ENCODE peak calls at places on chromosomes 5 and 9, in nine cellular contexts. K is osteoblast, S is endodermal cell, X is left ventricle myocardium inferior, A is colonic mucosa, Y is body of pancreas, E is transverse colon, M is fibroblast of lung, J is Peyer's patch. O is an unnamed sample.
A peak's percentile ranks its signal among the peaks of the same experiment; 100 is the strongest.

GRCh38 chr9:101977614-101978210 is 239.3 kb upstream of the GRIN3A start:
- DNase-seq in J (no peak), E (no peak), K (no peak), X (no peak), Y (no peak), A (no peak), S (no peak), M (peak; percentile 23), O (no peak)

GRCh38 chr5:96652769-96653455 is 9.3 kb upstream of the CAST start:
- DNase-seq in E (no peak), M (no peak), Y (no peak), X (no peak), S (peak; percentile 83), K (no peak), A (no peak), J (no peak), O (no peak)

GRCh38 chr9:114098021-114098659 is 952 bp downstream of the KIF12 start:
- DNase-seq in A (peak; percentile 71), Y (peak; percentile 80), E (peak; percentile 70), M (no peak), X (no peak), J (no peak), S (peak; percentile 93), K (peak; percentile 75), O (no peak)

GRCh38 chr5:131265318-131265803 is 1.5 kb downstream of the CDC42SE2 start:
- DNase-seq in K (no peak), A (no peak), Y (peak; percentile 47), J (no peak), X (no peak), M (peak; percentile 36), E (no peak), S (no peak), O (no peak)

GRCh38 chr9:78986446-78986845 is 585.3 kb upstream of the TLE4 start:
- DNase-seq in X (no peak), M (no peak), S (no peak), K (no peak), A (no peak), J (no peak), Y (no peak), E (no peak), O (no peak)

GRCh38 chr5:17314907-17315471 is 97.6 kb downstream of the BASP1 start:
- DNase-seq in Y (no peak), E (no peak), J (no peak), S (no peak), K (no peak), A (no peak), X (no peak), M (peak; percentile 61), O (no peak)

GRCh38 chr5:33657181-33657580 is 216.4 kb downstream of the TARS1 start:
- DNase-seq in A (no peak), S (no peak), X (no peak), E (no peak), J (no peak), K (no peak), Y (no peak), M (peak; percentile 51), O (no peak)

GRCh38 chr9:35882265-35882848 is 12.2 kb upstream of the OR13J1 start:
- DNase-seq in J (peak; percentile 82), A (peak; percentile 92), S (peak; percentile 92), K (peak; percentile 64), Y (peak; percentile 85), M (peak; percentile 80), E (peak; percentile 90), X (peak; percentile 85), O (peak; percentile 95)

GRCh38 chr5:88390007-88390385 is 121.4 kb upstream of the TMEM161B start:
- DNase-seq in J (no peak), K (no peak), A (no peak), X (no peak), M (no peak), Y (no peak), S (no peak), E (no peak), O (no peak)

GRCh38 chr5:141617682-141618029 is 1.1 kb downstream of the DIAPH1 start:
- DNase-seq in A (peak; percentile 24), E (no peak), K (no peak), S (no peak), J (peak; percentile 27), M (no peak), X (no peak), Y (no peak), O (no peak)

GRCh38 chr5:91378683-91379601 is 4.2 kb downstream of the ARRDC3 start:
- DNase-seq in Y (no peak), M (no peak), X (no peak), A (no peak), S (no peak), K (peak; percentile 77), J (no peak), E (no peak), O (no peak)

GRCh38 chr5:9831823-9832222 is 201.7 kb upstream of the TAS2R1 start:
- DNase-seq in A (no peak), X (no peak), E (no peak), S (no peak), Y (no peak), J (no peak), K (no peak), M (peak; percentile 41), O (no peak)

GRCh38 chr5:9835121-9835770 is 205.1 kb upstream of the TAS2R1 start:
- DNase-seq in S (peak; percentile 83), X (no peak), Y (no peak), A (no peak), J (no peak), E (no peak), K (no peak), M (no peak), O (no peak)

GRCh38 chr5:9830184-9830583 is 200.0 kb upstream of the TAS2R1 start:
- DNase-seq in J (no peak), S (no peak), K (no peak), A (no peak), E (no peak), M (no peak), Y (no peak), X (no peak), O (no peak)

GRCh38 chr5:9832921-9833320 is 202.8 kb upstream of the TAS2R1 start:
- DNase-seq in S (peak; percentile 74), K (no peak), J (no peak), A (no peak), Y (no peak), X (no peak), E (no peak), M (no peak), O (no peak)

GRCh38 chr5:9833871-9834270 is 203.7 kb upstream of the TAS2R1 start:
- DNase-seq in S (peak; percentile 79), Y (no peak), E (no peak), K (no peak), M (no peak), A (no peak), X (no peak), J (no peak), O (no peak)
- H3K4me3 ChIP-seq in S (no peak overlapping the region), Y (no peak overlapping the region), E (no peak overlapping the region), K (no peak overlapping the region), M (no peak overlapping the region), A (no peak overlapping the region), X (no peak overlapping the region), J (no peak overlapping the region), O (no peak overlapping the region)

DNA sequence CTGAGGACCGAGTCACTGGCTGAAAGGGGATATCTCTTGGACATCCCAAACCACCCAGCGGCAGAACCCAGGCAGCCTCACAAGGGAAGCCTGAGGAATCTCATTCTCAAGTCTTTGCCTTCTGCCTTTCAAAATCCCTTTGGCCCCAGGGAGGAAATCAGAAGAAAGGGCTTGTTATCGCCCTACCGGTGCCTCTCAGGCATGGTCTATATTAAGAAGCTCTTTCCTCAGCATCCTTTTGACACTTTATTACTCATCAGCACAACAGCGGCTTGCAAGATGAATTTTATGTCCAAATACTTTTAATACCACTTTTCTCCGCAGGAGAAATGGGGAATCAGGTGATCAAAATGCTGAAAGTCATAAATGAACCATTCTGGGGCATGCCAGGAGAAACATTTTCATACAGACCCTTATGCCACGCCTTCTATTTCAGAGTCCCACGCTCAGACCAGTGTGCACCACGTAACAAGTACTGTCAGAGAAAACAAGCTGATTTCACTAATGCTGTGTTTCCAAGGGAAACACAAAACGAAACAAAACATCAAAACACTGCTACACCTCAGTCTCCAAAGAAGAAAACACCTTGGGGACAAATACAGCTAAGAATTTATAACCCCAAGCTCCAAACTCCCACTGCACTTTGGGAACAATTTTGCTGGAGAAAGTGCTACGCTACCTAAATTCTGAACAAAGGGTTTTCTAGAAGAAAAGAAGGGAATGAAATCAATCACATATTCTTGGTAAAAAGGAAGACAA is 30.0 kb downstream of the RAPGEF1 start:
- DNase-seq in E (no peak), S (no peak), Y (no peak), J (no peak), X (no peak), M (peak; percentile 19), K (no peak), A (no peak), O (no peak)
- H3K4me1 ChIP-seq in E (peaks cover 37% of the 10 kb centered on the region), S (peaks cover 15% of the 10 kb centered on the region), Y (peaks cover 68% of the 10 kb centered on the region), J (peaks cover 2% of the 10 kb centered on the region), X (peaks cover 97% of the 10 kb centered on the region), M (peaks cover 24% of the 10 kb centered on the region), K (peaks cover 44% of the 10 kb centered on the region), A (peaks cover 12% of the 10 kb centered on the region), O (peaks cover 11% of the 10 kb centered on the region)

DNA sequence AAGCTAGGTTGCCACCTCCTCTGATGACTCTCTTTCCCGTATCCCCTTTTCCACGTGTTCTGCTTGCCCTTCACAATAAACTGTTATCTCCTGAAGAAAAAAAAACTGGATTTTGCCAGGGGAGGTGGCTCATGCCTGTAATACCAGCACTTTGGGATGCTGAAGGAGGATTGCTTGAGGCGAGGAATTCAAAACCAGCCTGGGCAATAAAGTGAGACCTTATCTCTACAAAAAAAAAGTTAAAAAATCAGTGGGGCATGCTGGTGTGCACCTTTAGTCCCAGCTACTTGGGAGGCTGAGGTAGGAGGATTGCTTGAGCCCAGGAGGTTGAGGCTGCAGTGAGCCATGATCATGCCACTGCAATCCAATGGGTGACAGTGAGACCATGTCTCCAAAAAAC is 81.7 kb upstream of the IL6ST start:
- DNase-seq in E (no peak), Y (no peak), J (no peak), S (no peak), A (no peak), M (no peak), X (no peak), K (no peak), O (no peak)
- H3K27me3 ChIP-seq in E (no peaks in the 10 kb centered on the region), Y (no peaks in the 10 kb centered on the region), J (no peaks in the 10 kb centered on the region), S (no peaks in the 10 kb centered on the region), A (no peaks in the 10 kb centered on the region), M (no peaks in the 10 kb centered on the region), X (peaks cover 4% of the 10 kb centered on the region), K (no peaks in the 10 kb centered on the region), O (no peaks in the 10 kb centered on the region)

GRCh38 chr9:124284940-124285441 is 27.2 kb downstream of the NEK6 start:
- DNase-seq in K (peak; percentile 62), E (no peak), M (peak; percentile 55), Y (no peak), X (peak; percentile 50), J (no peak), S (no peak), A (no peak), O (peak; percentile 80)

GRCh38 chr9:124284237-124284831 is 26.6 kb downstream of the NEK6 start:
- DNase-seq in Y (no peak), E (no peak), K (peak; percentile 85), S (no peak), A (no peak), M (peak; percentile 71), J (no peak), X (peak; percentile 68), O (peak; percentile 84)

GRCh38 chr9:124283232-124283814 is 25.6 kb downstream of the NEK6 start:
- DNase-seq in A (no peak), Y (no peak), X (no peak), M (no peak), E (no peak), K (no peak), S (no peak), J (no peak), O (no peak)

GRCh38 chr9:124281934-124282351 is 24.2 kb downstream of the NEK6 start:
- DNase-seq in X (no peak), K (peak; percentile 80), E (peak; percentile 63), M (no peak), Y (no peak), J (no peak), A (peak; percentile 71), S (no peak), O (no peak)

GRCh38 chr9:124282442-124283231 is 24.9 kb downstream of the NEK6 start:
- DNase-seq in S (no peak), J (no peak), A (peak; percentile 70), X (peak; percentile 70), K (peak; percentile 97), E (peak; percentile 62), Y (peak; percentile 51), M (peak; percentile 81), O (peak; percentile 93)
- H3K4me3 ChIP-seq in S (no peak overlapping the region), J (no peak overlapping the region), A (no peak overlapping the region), X (peak overlapping the region; percentile 24), K (peak overlapping the region; percentile 23), E (no peak overlapping the region), Y (no peak overlapping the region), M (no peak overlapping the region), O (no peak overlapping the region)